ENCODE peak calls at places on chromosomes 7 and 10, in seven cellular contexts. Q is fibroblast of the aortic adventitia; R is SJSA1; J is mammary epithelial cell; Z is mesendoderm; K is HS-5; W is activated gamma-delta T cell treated with anti-CD3 and anti-CD28 coated beads, Interleukin-2, amount 50 U/mL, for 16 hours. B is an unnamed sample.

GRCh38 chr10:68301790-68302502 is 29.9 kb upstream of the HNRNPH3 start:
- DNase-seq in R (no peak), K (peak; percentile 20), W (no peak), J (peak; percentile 30), Q (peak; percentile 77), Z (peak; percentile 40), B (no peak)

GRCh38 chr7:44400033-44400511 is 74.7 kb upstream of the CAMK2B start:
- DNase-seq in Z (no peak), W (no peak), J (no peak), K (no peak), R (no peak), Q (no peak), B (peak; percentile 36)

GRCh38 chr7:150405584-150406310 is 26.6 kb downstream of the ZNF775 start:
- DNase-seq in Z (no peak), W (peak; percentile 11), K (no peak), Q (no peak), R (no peak), J (no peak), B (no peak)

GRCh38 chr7:74256446-74257408 is 2.5 kb upstream of the RFC2 start:
- DNase-seq in Q (peak; percentile 86), R (no peak), W (no peak), Z (no peak), J (no peak), K (no peak), B (no peak)

GRCh38 chr10:33032354-33033254 is 74.6 kb upstream of the ITGB1 start:
- DNase-seq in Q (peak; percentile 83), W (no peak), J (peak; percentile 85), K (peak; percentile 60), Z (no peak), R (no peak), B (no peak)

GRCh38 chr7:127822822-127823508 is 171.0 kb downstream of the SND1 start:
- DNase-seq in K (no peak), J (peak; percentile 61), Z (peak; percentile 91), R (no peak), W (no peak), Q (no peak), B (no peak)

GRCh38 chr7:64874562-64875250 is 28.4 kb upstream of the ZNF273 start:
- DNase-seq in Z (no peak), W (no peak), J (no peak), K (no peak), Q (no peak), R (peak; percentile 23), B (no peak)

GRCh38 chr7:121398246-121398645 is 2.1 kb upstream of the FAM3C start:
- DNase-seq in Q (no peak), R (no peak), Z (peak; percentile 33), K (no peak), J (no peak), W (no peak), B (no peak)

GRCh38 chr7:88842217-88842616 is 46.7 kb upstream of the TEX47 start:
- DNase-seq in K (no peak), J (no peak), Z (no peak), R (no peak), W (no peak), Q (no peak), B (no peak)

GRCh38 chr10:29712108-29712507 is 77.3 kb upstream of the SVIL start:
- DNase-seq in Z (peak; percentile 74), Q (no peak), K (no peak), J (no peak), W (no peak), R (peak; percentile 16), B (no peak)

GRCh38 chr10:17710181-17710580 is 41.8 kb upstream of the TMEM236 start:
- DNase-seq in Z (no peak), R (no peak), K (no peak), Q (no peak), W (no peak), J (no peak), B (no peak)

GRCh38 chr7:64626083-64626469 is 39.9 kb upstream of the ZNF107 start:
- DNase-seq in J (peak; percentile 76), Q (no peak), W (no peak), R (no peak), Z (no peak), K (no peak), B (no peak)

GRCh38 chr7:55589905-55590304 is 17.6 kb upstream of the VOPP1 start:
- DNase-seq in Z (no peak), Q (no peak), R (no peak), J (no peak), W (no peak), K (no peak), B (no peak)

GRCh38 chr10:121368347-121369025 is 229.8 kb downstream of the FGFR2 start:
- DNase-seq in J (no peak), Z (no peak), R (no peak), W (no peak), Q (no peak), K (no peak), B (no peak)

B was measured in type B pancreatic cell.